ENCODE peak calls at places on chromosomes 4 and X, in four cellular contexts. P is sigmoid colon, X is dorsolateral prefrontal cortex, F is heart right ventricle. U is an unnamed sample.

GRCh38 chr4:119667802-119668201 is 39.2 kb upstream of the PDE5A start:
- DNase-seq in F (no peak), P (no peak), X (no peak), U (no peak)

GRCh38 chr4:143700420-143701352 is at the start of gene FREM3:
- DNase-seq in F (no peak), X (peak), P (no peak), U (no peak)

GRCh38 chr4:140267576-140267975 is 105.9 kb upstream of the SCOC start:
- DNase-seq in X (no peak), P (no peak), F (no peak), U (no peak)

GRCh38 chr4:95610170-95610569 is 61.4 kb upstream of the UNC5C start:
- DNase-seq in P (no peak), F (no peak), X (no peak), U (no peak)

GRCh38 chr4:20831746-20832145 is 131.5 kb downstream of the PACRGL start:
- DNase-seq in X (no peak), P (no peak), F (no peak), U (no peak)

GRCh38 chrX:151680805-151681204 is 14.5 kb upstream of the PRRG3 start:
- DNase-seq in F (no peak), X (peak), P (no peak), U (peak)

GRCh38 chr4:1573830-1574459 is 110.2 kb downstream of the FAM53A start:
- DNase-seq in F (no peak), X (no peak), P (peak), U (no peak)

GRCh38 chr4:168593399-168593798 is 96.5 kb downstream of the PALLD start:
- DNase-seq in P (no peak), F (no peak), X (no peak), U (no peak)

GRCh38 chr4:20313237-20314030 is 61.7 kb downstream of the SLIT2 start:
- DNase-seq in X (no peak), F (no peak), P (no peak), U (no peak)

GRCh38 chrX:46873746-46874145 is 36.9 kb downstream of the RP2 start:
- DNase-seq in X (no peak), P (no peak), F (no peak), U (no peak)

GRCh38 chrX:45258741-45259402 is 58.2 kb upstream of the DIPK2B start:
- DNase-seq in X (no peak), P (no peak), F (no peak), U (no peak)

GRCh38 chrX:132086717-132087116 is 41.1 kb downstream of the FRMD7 start:
- DNase-seq in F (no peak), X (no peak), P (no peak), U (no peak)

GRCh38 chr4:155603360-155603891 is 63.2 kb upstream of the GUCY1A1 start:
- DNase-seq in P (no peak), F (no peak), X (no peak), U (no peak)

GRCh38 chr4:37693450-37694190 is 7.4 kb upstream of the RELL1 start:
- DNase-seq in P (no peak), F (no peak), X (no peak), U (no peak)

GRCh38 chrX:50448565-50448964 is 22.1 kb downstream of the DGKK start:
- DNase-seq in X (no peak), P (no peak), F (no peak), U (no peak)

GRCh38 chr4:73894021-73894420 is 24.8 kb downstream of the CXCL1 start:
- DNase-seq in X (no peak), P (no peak), F (no peak), U (no peak)

GRCh38 chr4:138910914-138911336 is 104.7 kb upstream of the NOCT start:
- DNase-seq in P (peak), F (peak), X (peak), U (peak)

GRCh38 chr4:30726090-30726668 is 6.0 kb downstream of the PCDH7 start:
- DNase-seq in X (no peak), P (no peak), F (no peak), U (no peak)

GRCh38 chrX:8147216-8147615 is 23.9 kb downstream of the VCX2 start:
- DNase-seq in X (no peak), P (no peak), F (no peak), U (no peak)

GRCh38 chrX:72609313-72609712 is 36.7 kb upstream of the HDAC8 start:
- DNase-seq in P (no peak), X (no peak), F (no peak), U (no peak)

GRCh38 chrX:135382260-135382659 is 39.5 kb upstream of the SMIM10L2A start:
- DNase-seq in P (no peak), X (no peak), F (no peak), U (no peak)

GRCh38 chr4:10069065-10069626 is 47.5 kb downstream of the WDR1 start:
- DNase-seq in F (no peak), P (no peak), X (no peak), U (no peak)

GRCh38 chrX:38800981-38801845 is at the start of gene MID1IP1:
- DNase-seq in X (peak), P (peak), F (peak), U (peak)

GRCh38 chr4:55424791-55425190 is 29.0 kb downstream of the TMEM165 start:
- DNase-seq in X (no peak), F (no peak), P (no peak), U (no peak)

GRCh38 chr4:4866833-4867744 is 7.6 kb downstream of the MSX1 start:
- DNase-seq in X (no peak), F (peak), P (no peak), U (no peak)

GRCh38 chr4:188299161-188299560 is 159.9 kb downstream of the TRIML1 start:
- DNase-seq in F (no peak), X (no peak), P (no peak), U (no peak)

GRCh38 chr4:34932591-34932990 is 1311.7 kb downstream of the ARAP2 start:
- DNase-seq in X (no peak), F (no peak), P (no peak), U (no peak)

GRCh38 chr4:85779165-85779564 is 304.2 kb downstream of the ARHGAP24 start:
- DNase-seq in P (no peak), X (no peak), F (no peak), U (no peak)
- H3K27ac ChIP-seq in P (peak), X (no peak), F (peak), U (peak)

DNA sequence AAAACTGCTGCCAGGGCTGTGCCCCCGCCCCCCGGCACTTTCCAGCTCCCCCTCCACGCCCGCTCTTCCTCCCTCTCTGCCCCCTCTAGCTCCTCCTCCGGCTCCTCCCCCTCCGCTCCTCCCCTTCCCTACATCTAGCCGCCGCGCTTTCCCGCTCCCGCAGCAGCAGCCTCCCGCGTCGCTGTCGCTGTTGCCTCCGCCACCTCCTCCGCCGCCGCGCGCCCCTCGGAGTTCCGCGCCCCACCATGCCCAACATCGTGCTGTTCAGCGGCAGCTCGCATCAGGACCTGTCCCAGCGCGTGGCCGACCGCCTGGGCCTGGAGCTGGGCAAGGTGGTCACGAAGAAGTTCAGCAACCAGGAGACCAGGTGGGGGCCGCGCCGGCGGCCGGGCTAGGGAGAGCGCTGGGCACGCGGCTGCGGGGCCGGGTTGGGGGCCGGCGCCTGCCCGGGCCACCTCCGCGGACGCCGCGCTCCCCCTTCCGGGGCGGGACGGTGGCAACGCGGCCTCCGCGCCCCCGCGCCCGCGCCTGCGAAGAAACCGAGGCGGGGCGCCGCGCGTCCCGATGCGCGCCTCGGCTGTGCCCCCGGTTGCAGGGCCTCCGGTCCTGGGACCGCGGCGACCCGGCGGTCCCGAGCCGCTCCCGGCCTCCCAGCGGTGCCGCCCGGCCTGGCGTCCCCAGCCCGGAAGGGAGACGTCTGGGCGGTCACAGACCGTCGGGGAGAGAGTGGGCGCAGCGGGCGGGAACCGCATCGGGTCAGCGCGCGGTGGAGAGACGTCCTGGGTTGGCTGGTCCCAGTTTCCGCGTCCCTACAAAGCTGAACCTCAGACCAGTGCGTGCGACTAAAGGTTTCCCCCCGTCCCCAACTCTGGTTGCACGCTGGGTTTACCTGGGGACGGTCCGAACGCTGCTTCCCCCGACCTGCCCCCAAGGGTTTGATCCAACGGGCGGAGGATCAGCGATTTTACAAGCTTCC is at the start of gene PRPS2:
- DNase-seq in P (peak), F (peak), X (peak), U (peak)
- H3K27ac ChIP-seq in P (peak), F (peak), X (peak), U (peak)

DNA sequence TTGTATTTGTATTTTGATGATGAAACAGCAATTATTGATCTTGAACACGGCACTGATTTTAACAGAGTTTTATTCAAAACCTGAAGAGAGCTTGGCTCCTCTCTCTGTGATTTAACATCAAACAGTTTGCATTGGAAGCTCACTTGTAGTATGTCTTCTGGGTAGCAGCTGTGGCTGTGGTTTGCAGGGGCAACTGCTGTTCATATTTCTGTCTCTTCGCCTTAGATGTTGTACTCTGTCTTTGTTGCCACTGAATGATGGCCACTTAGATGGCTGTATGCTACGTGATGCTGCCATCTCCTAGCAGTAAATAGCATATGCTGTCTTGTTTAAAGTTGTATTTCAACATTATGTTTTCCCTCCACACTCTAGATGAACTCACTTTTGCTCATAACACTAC is 1743.1 kb upstream of the TENM3 start:
- DNase-seq in X (no peak), P (no peak), F (no peak), U (no peak)
- H3K27ac ChIP-seq in X (no peak), P (no peak), F (no peak), U (no peak)

DNA sequence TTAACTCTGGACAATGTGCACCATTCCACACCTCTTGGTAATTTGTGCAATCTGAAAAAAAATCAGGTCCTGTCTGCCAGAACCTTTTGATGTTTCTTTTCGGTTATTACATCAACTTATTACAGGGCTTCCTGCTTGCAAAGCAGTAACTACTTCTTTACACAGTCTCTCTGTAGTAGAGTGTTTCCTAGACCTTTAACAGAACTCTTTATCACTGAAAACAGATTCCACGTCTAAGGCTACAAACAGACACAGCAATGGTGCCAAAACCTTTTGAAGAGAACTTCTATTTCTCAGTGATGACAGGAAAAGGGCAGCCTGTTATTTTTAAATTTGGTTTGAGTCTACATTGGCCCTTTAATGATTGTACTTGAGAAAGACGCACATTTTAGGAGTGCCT is 713.5 kb upstream of the GRID2 start:
- DNase-seq in F (no peak), X (no peak), P (no peak), U (no peak)
- H3K27ac ChIP-seq in F (no peak), X (no peak), P (no peak), U (no peak)

DNA sequence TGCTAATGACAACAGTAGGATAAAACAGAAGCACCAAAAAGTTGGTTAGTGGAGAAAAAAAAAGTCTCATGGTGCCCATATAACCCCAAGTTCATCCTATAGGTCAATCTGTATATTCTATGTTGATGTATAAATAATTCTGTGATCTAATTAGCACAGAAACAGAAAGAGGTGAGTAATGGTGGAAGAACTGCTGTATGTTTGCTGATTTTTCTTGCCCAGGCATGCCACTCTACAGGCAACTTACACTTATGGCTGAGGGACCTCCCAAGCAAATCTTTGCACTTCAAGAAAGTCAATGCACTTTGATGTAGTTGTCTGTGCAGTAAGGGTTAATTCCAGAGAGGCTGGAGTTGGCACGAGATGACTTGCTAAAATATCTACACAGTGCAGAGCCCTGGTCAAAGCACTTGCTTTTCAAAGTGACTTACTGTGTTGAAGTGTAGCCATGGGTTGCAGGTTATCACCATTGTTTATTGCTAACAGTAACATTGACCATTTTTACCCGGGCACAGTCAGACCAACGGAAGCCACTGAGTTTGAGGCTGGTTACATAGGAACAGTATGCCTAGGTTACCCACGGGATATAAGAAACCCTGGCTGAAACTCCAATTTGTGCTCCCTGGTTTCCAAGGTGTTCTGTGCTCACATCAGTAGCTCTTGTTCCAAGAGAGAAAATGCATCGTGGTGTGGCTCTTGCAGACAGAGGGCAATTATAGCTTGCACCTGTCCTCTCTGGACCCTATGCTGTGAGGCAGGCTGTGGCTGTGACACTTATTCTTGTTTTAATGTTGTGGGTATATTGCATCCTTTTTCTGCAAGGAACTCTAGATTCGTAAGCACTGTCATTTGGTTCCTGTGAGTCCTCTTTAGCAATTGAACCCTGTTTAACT is 141.3 kb upstream of the FTHL17 start:
- DNase-seq in P (no peak), X (no peak), F (no peak), U (no peak)
- H3K27ac ChIP-seq in P (no peak), X (no peak), F (no peak), U (no peak)

DNA sequence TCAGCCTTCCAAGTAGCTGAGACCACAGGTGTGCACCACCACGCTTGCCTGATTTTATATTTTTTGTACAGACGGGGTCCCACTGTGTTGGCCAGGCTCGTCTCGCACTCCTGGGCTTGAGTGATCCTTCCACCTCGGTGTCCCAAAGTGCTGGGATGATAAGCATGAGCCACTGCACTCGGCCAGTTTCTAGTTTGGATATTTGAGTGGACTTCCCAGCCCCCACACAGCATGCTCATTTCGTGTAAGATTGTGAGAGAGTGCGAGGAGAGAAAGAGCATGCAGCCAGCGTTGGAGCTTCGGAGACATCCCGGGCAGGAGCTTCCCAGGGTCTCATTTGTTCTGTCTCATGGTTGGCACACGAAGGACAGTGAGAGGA is 31.8 kb downstream of the ARSD start:
- DNase-seq in P (peak), X (no peak), F (no peak), U (no peak)
- H3K27ac ChIP-seq in P (no peak), X (no peak), F (no peak), U (no peak)